ENCODE peak calls at places on chromosomes 2 and 18, in four cellular contexts. One of them, this sample, is unnamed.

GRCh38 chr2:54803783-54804758 is 80.6 kb downstream of the EML6 start:
- DNase-seq in ovary: no peak
- DNase-seq in Peyer's patch: no peak
- DNase-seq in astrocyte of the cerebellum: no peak
- DNase-seq in this sample: no peak

GRCh38 chr18:24417465-24417864 is 9.0 kb upstream of the IMPACT start:
- DNase-seq in ovary: no peak
- DNase-seq in Peyer's patch: no peak
- DNase-seq in astrocyte of the cerebellum: no peak
- DNase-seq in this sample: no peak

GRCh38 chr2:91477731-91478672 is 2786.5 kb downstream of the RPIA start:
- DNase-seq in ovary: peak; percentile 43
- DNase-seq in Peyer's patch: peak; percentile 49
- DNase-seq in astrocyte of the cerebellum: peak; percentile 8
- DNase-seq in this sample: no peak

GRCh38 chr2:207750315-207750714 is 19.4 kb downstream of the FZD5 start:
- DNase-seq in ovary: no peak
- DNase-seq in Peyer's patch: no peak
- DNase-seq in astrocyte of the cerebellum: no peak
- DNase-seq in this sample: no peak

GRCh38 chr2:192236136-192236535 is 41.4 kb upstream of the TMEFF2 start:
- DNase-seq in ovary: no peak
- DNase-seq in Peyer's patch: no peak
- DNase-seq in astrocyte of the cerebellum: peak; percentile 44
- DNase-seq in this sample: no peak

GRCh38 chr2:152651834-152652233 is 65.4 kb downstream of the PRPF40A start:
- DNase-seq in ovary: no peak
- DNase-seq in Peyer's patch: no peak
- DNase-seq in astrocyte of the cerebellum: no peak
- DNase-seq in this sample: no peak

GRCh38 chr2:58720770-58721697 is 479.9 kb upstream of the FANCL start:
- DNase-seq in ovary: no peak
- DNase-seq in Peyer's patch: no peak
- DNase-seq in astrocyte of the cerebellum: no peak
- DNase-seq in this sample: no peak

GRCh38 chr2:189498205-189498604 is 56.9 kb downstream of the WDR75 start:
- DNase-seq in ovary: peak; percentile 42
- DNase-seq in Peyer's patch: no peak
- DNase-seq in astrocyte of the cerebellum: no peak
- DNase-seq in this sample: no peak

GRCh38 chr2:219277703-219278654 is 1.2 kb upstream of the DNAJB2 start:
- DNase-seq in ovary: peak; percentile 87
- DNase-seq in Peyer's patch: peak; percentile 90
- DNase-seq in astrocyte of the cerebellum: peak; percentile 33
- DNase-seq in this sample: peak; percentile 27

GRCh38 chr2:120678251-120678650 is 57.4 kb upstream of the GLI2 start:
- DNase-seq in ovary: peak; percentile 31
- DNase-seq in Peyer's patch: no peak
- DNase-seq in astrocyte of the cerebellum: no peak
- DNase-seq in this sample: no peak

GRCh38 chr18:58144671-58145285 is 100.8 kb downstream of the NEDD4L start:
- DNase-seq in ovary: no peak
- DNase-seq in Peyer's patch: no peak
- DNase-seq in astrocyte of the cerebellum: no peak
- DNase-seq in this sample: no peak

GRCh38 chr2:218897394-218898108 is 16.9 kb downstream of the WNT10A start:
- DNase-seq in ovary: no peak
- DNase-seq in Peyer's patch: no peak
- DNase-seq in astrocyte of the cerebellum: no peak
- DNase-seq in this sample: no peak

GRCh38 chr18:69240275-69240674 is 160.4 kb upstream of the DOK6 start:
- DNase-seq in ovary: no peak
- DNase-seq in Peyer's patch: no peak
- DNase-seq in astrocyte of the cerebellum: no peak
- DNase-seq in this sample: no peak

GRCh38 chr18:3218817-3219216 is 951 bp downstream of the MYOM1 start:
- DNase-seq in ovary: no peak
- DNase-seq in Peyer's patch: no peak
- DNase-seq in astrocyte of the cerebellum: no peak
- DNase-seq in this sample: no peak

GRCh38 chr18:3214855-3215637 is 4.7 kb downstream of the MYOM1 start:
- DNase-seq in ovary: no peak
- DNase-seq in Peyer's patch: no peak
- DNase-seq in astrocyte of the cerebellum: no peak
- DNase-seq in this sample: no peak

GRCh38 chr18:3219621-3220335 is at the start of gene MYOM1:
- DNase-seq in ovary: no peak
- DNase-seq in Peyer's patch: no peak
- DNase-seq in astrocyte of the cerebellum: no peak
- DNase-seq in this sample: no peak

GRCh38 chr18:3217930-3218647 is 1.7 kb downstream of the MYOM1 start:
- DNase-seq in ovary: no peak
- DNase-seq in Peyer's patch: peak; percentile 76
- DNase-seq in astrocyte of the cerebellum: no peak
- DNase-seq in this sample: no peak

GRCh38 chr18:3216987-3217386 is 2.8 kb downstream of the MYOM1 start:
- DNase-seq in ovary: no peak
- DNase-seq in Peyer's patch: no peak
- DNase-seq in astrocyte of the cerebellum: no peak
- DNase-seq in this sample: no peak
- H3K4me3 ChIP-seq in ovary: no peak overlapping the region
- H3K4me3 ChIP-seq in Peyer's patch: no peak overlapping the region
- H3K4me3 ChIP-seq in astrocyte of the cerebellum: no peak overlapping the region
- H3K4me3 ChIP-seq in this sample: no peak overlapping the region

GRCh38 chr2:12918138-12918840 is 201.6 kb downstream of the TRIB2 start:
- DNase-seq in ovary: no peak
- DNase-seq in Peyer's patch: no peak
- DNase-seq in astrocyte of the cerebellum: no peak
- DNase-seq in this sample: no peak
- H3K4me3 ChIP-seq in ovary: no peak overlapping the region
- H3K4me3 ChIP-seq in Peyer's patch: no peak overlapping the region
- H3K4me3 ChIP-seq in astrocyte of the cerebellum: no peak overlapping the region
- H3K4me3 ChIP-seq in this sample: no peak overlapping the region

DNA sequence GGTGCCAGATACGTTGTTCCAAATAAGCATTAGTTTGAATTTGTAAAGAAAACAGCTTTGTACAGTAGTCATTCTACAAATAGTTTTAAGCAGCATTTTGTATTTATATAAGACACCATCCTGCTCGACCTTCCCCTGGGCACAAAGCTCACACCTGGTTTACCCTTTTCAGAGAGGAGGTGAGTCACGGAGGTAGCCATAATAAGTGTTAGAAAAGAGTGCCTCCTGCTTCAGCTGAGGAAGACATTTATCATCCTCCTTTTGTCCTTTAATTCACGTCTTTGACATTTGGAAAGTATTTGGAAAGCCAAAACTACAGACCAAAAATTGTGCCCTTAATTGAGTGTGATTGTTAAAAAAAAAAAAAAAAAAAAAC is 6.8 kb downstream of the RAB12 start:
- DNase-seq in ovary: no peak
- DNase-seq in Peyer's patch: no peak
- DNase-seq in astrocyte of the cerebellum: no peak
- DNase-seq in this sample: no peak
- H3K4me3 ChIP-seq in ovary: no peak overlapping the region
- H3K4me3 ChIP-seq in Peyer's patch: no peak overlapping the region
- H3K4me3 ChIP-seq in astrocyte of the cerebellum: no peak overlapping the region
- H3K4me3 ChIP-seq in this sample: peak overlapping the region; percentile 18

GRCh38 chr2:187481543-187481942 is 33.5 kb upstream of the CALCRL start:
- DNase-seq in ovary: no peak
- DNase-seq in Peyer's patch: no peak
- DNase-seq in astrocyte of the cerebellum: no peak
- DNase-seq in this sample: no peak
- H3K4me3 ChIP-seq in ovary: no peak overlapping the region
- H3K4me3 ChIP-seq in Peyer's patch: no peak overlapping the region
- H3K4me3 ChIP-seq in astrocyte of the cerebellum: no peak overlapping the region
- H3K4me3 ChIP-seq in this sample: no peak overlapping the region

DNA sequence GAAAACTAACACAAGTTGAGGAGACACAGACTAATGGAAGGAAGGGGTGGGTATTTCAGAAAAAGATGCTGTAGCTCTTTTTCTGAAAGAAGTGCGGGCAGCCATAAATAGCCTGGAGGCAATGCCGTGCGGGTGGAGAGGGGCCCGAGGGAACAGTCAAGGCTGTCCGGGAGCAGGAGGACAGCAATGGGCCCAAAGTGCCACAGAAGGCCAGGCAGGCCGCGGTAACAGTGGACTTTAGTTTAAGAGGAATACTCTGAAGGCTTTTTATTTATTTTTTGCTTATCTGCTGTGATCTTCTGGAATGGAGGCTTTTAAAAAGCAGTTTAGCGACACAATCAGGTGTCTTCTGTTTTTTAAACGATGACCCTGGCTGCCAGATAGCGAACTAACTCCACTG is 2.8 kb downstream of the ITGB1BP1 start:
- DNase-seq in ovary: no peak
- DNase-seq in Peyer's patch: no peak
- DNase-seq in astrocyte of the cerebellum: no peak
- DNase-seq in this sample: no peak
- H3K4me3 ChIP-seq in ovary: no peak overlapping the region
- H3K4me3 ChIP-seq in Peyer's patch: no peak overlapping the region
- H3K4me3 ChIP-seq in astrocyte of the cerebellum: no peak overlapping the region
- H3K4me3 ChIP-seq in this sample: no peak overlapping the region

GRCh38 chr2:16700566-16701259 is 35.1 kb upstream of the CYRIA start:
- DNase-seq in ovary: no peak
- DNase-seq in Peyer's patch: no peak
- DNase-seq in astrocyte of the cerebellum: no peak
- DNase-seq in this sample: no peak
- H3K4me3 ChIP-seq in ovary: no peak overlapping the region
- H3K4me3 ChIP-seq in Peyer's patch: no peak overlapping the region
- H3K4me3 ChIP-seq in astrocyte of the cerebellum: no peak overlapping the region
- H3K4me3 ChIP-seq in this sample: no peak overlapping the region

DNA sequence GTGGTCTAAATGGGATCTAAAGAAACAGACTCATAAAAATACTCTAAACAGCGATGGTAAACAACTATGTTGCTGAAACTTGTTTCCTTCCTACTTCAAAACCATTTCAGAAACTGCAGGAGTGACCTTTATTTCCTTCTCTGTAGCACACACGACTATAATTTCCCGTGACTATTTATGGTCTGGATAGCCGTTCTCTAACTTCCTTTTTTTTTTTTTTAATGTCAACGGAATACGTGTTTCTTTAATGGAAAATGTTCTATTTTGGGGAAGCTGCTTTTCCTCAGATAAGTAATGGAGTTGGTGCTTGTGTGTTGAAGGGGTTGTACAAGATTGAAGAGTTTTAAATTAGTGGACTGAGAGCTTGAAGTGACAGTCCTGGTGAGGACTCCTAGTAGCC is 224.1 kb downstream of the PHLPP1 start:
- DNase-seq in ovary: no peak
- DNase-seq in Peyer's patch: no peak
- DNase-seq in astrocyte of the cerebellum: no peak
- DNase-seq in this sample: no peak
- H3K4me3 ChIP-seq in ovary: no peak overlapping the region
- H3K4me3 ChIP-seq in Peyer's patch: no peak overlapping the region
- H3K4me3 ChIP-seq in astrocyte of the cerebellum: no peak overlapping the region
- H3K4me3 ChIP-seq in this sample: no peak overlapping the region

This sample was measured in AG04450.